ENCODE peak calls at places on chromosome 10, in ten cellular contexts. Y is B cell; Q is bronchial epithelial cell; K is esophagus muscularis mucosa; T is SJSA1; L is CD8-positive, alpha-beta T cell; U is stimulated activated CD4-positive, alpha-beta T cell treated with anti-CD3 and anti-CD28 coated beads, TNF-alpha, amount 100 ng/mL, for 4 hours; J is ACHN; Z is amniotic stem cell; B is heart left ventricle. N is an unnamed sample.

GRCh38 chr10:25130911-25131310 is 43.9 kb upstream of the GPR158 start:
- DNase-seq in Y (no peak), J (no peak), U (no peak), B (no peak), L (no peak), Z (no peak), Q (peak), T (no peak), K (no peak), N (no peak)

GRCh38 chr10:78900715-78901430 is 167.9 kb upstream of the ZMIZ1 start:
- DNase-seq in T (no peak), K (peak), B (peak), Q (no peak), L (no peak), U (no peak), J (no peak), Z (no peak), Y (no peak), N (no peak)

GRCh38 chr10:103698266-103698665 is 157.1 kb downstream of the SH3PXD2A start:
- DNase-seq in T (no peak), K (no peak), Z (no peak), U (no peak), L (no peak), Y (no peak), J (no peak), B (no peak), Q (no peak), N (no peak)

GRCh38 chr10:69217119-69217754 is 2.9 kb upstream of the HKDC1 start:
- DNase-seq in Q (peak), L (no peak), K (no peak), U (no peak), J (peak), T (no peak), B (no peak), Z (no peak), Y (no peak), N (no peak)

GRCh38 chr10:29120216-29120615 is 168.7 kb upstream of the LYZL1 start:
- DNase-seq in Z (peak), Q (peak), Y (no peak), L (no peak), U (no peak), T (peak), B (no peak), J (peak), K (no peak), N (no peak)

GRCh38 chr10:36880898-36881297 is 244.5 kb upstream of the ANKRD30A start:
- DNase-seq in Q (peak), Y (no peak), J (peak), U (no peak), L (no peak), K (no peak), B (no peak), T (no peak), Z (peak), N (no peak)

GRCh38 chr10:129275886-129276285 is 191.2 kb upstream of the MGMT start:
- DNase-seq in Z (no peak), J (no peak), T (no peak), L (no peak), Y (no peak), B (no peak), Q (no peak), U (no peak), K (no peak), N (no peak)

GRCh38 chr10:11488126-11488525 is 123.3 kb downstream of the USP6NL start:
- DNase-seq in L (no peak), K (no peak), T (no peak), U (no peak), Z (no peak), J (peak), Y (no peak), Q (no peak), B (no peak), N (no peak)

GRCh38 chr10:69916133-69916532 is 114.4 kb downstream of the COL13A1 start:
- DNase-seq in B (no peak), T (no peak), Q (no peak), K (no peak), J (no peak), U (no peak), Y (no peak), L (no peak), Z (no peak), N (no peak)

GRCh38 chr10:11234857-11235640 is 217.4 kb downstream of the CELF2 start:
- DNase-seq in L (no peak), Y (no peak), J (no peak), Z (no peak), T (no peak), Q (peak), K (no peak), B (no peak), U (no peak), N (no peak)

GRCh38 chr10:62390497-62391176 is 16.5 kb downstream of the ZNF365 start:
- DNase-seq in U (no peak), K (no peak), Z (no peak), B (no peak), L (no peak), J (no peak), T (no peak), Y (no peak), Q (peak), N (no peak)

GRCh38 chr10:30858499-30858898 is 173.2 kb downstream of the ZNF438 start:
- DNase-seq in Q (no peak), Y (no peak), J (no peak), K (no peak), T (no peak), Z (no peak), L (no peak), B (no peak), U (no peak), N (no peak)

GRCh38 chr10:128969551-128969950 is 497.5 kb upstream of the MGMT start:
- DNase-seq in U (no peak), K (no peak), T (no peak), Y (no peak), B (no peak), Z (no peak), L (no peak), J (no peak), Q (no peak), N (no peak)

GRCh38 chr10:33621143-33621542 is 286.7 kb upstream of the NRP1 start:
- DNase-seq in Y (no peak), J (no peak), Q (no peak), K (no peak), B (no peak), Z (no peak), T (no peak), L (no peak), U (no peak), N (no peak)

GRCh38 chr10:71889388-71889987 is 38.4 kb upstream of the PSAP start:
- DNase-seq in Q (no peak), U (no peak), L (no peak), K (no peak), T (no peak), Y (no peak), J (peak), B (no peak), Z (no peak), N (no peak)

GRCh38 chr10:33234779-33235178 is 99.7 kb downstream of the NRP1 start:
- DNase-seq in Y (no peak), Q (no peak), K (peak), J (no peak), U (no peak), B (no peak), L (no peak), T (no peak), Z (no peak), N (no peak)

GRCh38 chr10:124737708-124738107 is 6.5 kb downstream of the FAM53B start:
- DNase-seq in Q (no peak), B (no peak), J (no peak), Z (no peak), Y (no peak), K (peak), L (no peak), U (no peak), T (no peak), N (no peak)

GRCh38 chr10:77139145-77139692 is 498.4 kb downstream of the KCNMA1 start:
- DNase-seq in B (no peak), Y (no peak), U (no peak), T (no peak), L (no peak), Q (no peak), J (no peak), K (no peak), Z (no peak), N (no peak)

GRCh38 chr10:6757119-6757518 is 177.0 kb upstream of the PRKCQ start:
- DNase-seq in K (no peak), Y (no peak), L (no peak), Q (no peak), T (no peak), J (no peak), Z (no peak), U (no peak), B (no peak), N (no peak)

GRCh38 chr10:68208424-68209042 is 23.4 kb downstream of the ATOH7 start:
- DNase-seq in U (no peak), T (peak), Q (peak), J (peak), Y (no peak), B (no peak), L (no peak), K (no peak), Z (no peak), N (no peak)

GRCh38 chr10:98267069-98267893 is 713 bp downstream of the LOXL4 start:
- DNase-seq in K (no peak), B (no peak), U (no peak), Z (no peak), J (peak), T (no peak), L (no peak), Q (no peak), Y (peak), N (no peak)

GRCh38 chr10:69991151-69991550 is 61.5 kb upstream of the MACROH2A2 start:
- DNase-seq in Q (peak), Y (no peak), T (no peak), Z (no peak), L (no peak), U (no peak), J (no peak), K (no peak), B (no peak), N (no peak)

GRCh38 chr10:86283466-86284287 is 82.9 kb downstream of the GRID1 start:
- DNase-seq in Z (no peak), Q (no peak), Y (no peak), U (no peak), T (no peak), K (no peak), L (no peak), B (no peak), J (no peak), N (no peak)

GRCh38 chr10:78804356-78805032 is 264.3 kb upstream of the ZMIZ1 start:
- DNase-seq in B (peak), T (peak), K (no peak), L (no peak), Y (no peak), Z (no peak), J (no peak), Q (no peak), U (no peak), N (no peak)

N was measured in GM12891.